ENCODE peak calls at places on chromosomes 13 and 19, in seven cellular contexts. S, Y, J, Z, P, C and T are unnamed samples.

GRCh38 chr13:45297456-45298205 is 43.4 kb downstream of the TPT1 start:
- DNase-seq in J (no peak), Z (no peak), C (no peak), P (no peak), Y (no peak), S (no peak), T (no peak)

GRCh38 chr13:35966024-35966423 is 165.2 kb downstream of the DCLK1 start:
- DNase-seq in J (no peak), P (no peak), C (no peak), Y (no peak), S (no peak), Z (no peak), T (no peak)

GRCh38 chr13:113122571-113123225 is at the start of gene F10:
- DNase-seq in J (peak; percentile 75), Y (no peak), P (peak; percentile 66), C (peak; percentile 47), S (peak; percentile 68), Z (peak; percentile 73), T (peak; percentile 78)

GRCh38 chr19:35229601-35230000 is 1.1 kb upstream of the FAM187B start:
- DNase-seq in C (no peak), Y (no peak), J (no peak), Z (no peak), P (peak; percentile 9), S (no peak), T (no peak)

GRCh38 chr13:97028441-97029299 is 34.4 kb upstream of the OXGR1 start:
- DNase-seq in C (peak; percentile 56), Z (peak; percentile 67), Y (peak; percentile 76), S (peak; percentile 67), J (peak; percentile 78), P (peak; percentile 35), T (peak; percentile 50)

GRCh38 chr13:45333251-45333972 is 7.6 kb downstream of the TPT1 start:
- DNase-seq in Z (no peak), J (no peak), C (no peak), Y (peak; percentile 2), P (no peak), S (no peak), T (no peak)

GRCh38 chr13:52449323-52450011 is 967 bp downstream of the VPS36 start:
- DNase-seq in J (no peak), C (no peak), S (no peak), Z (no peak), Y (no peak), P (no peak), T (no peak)

GRCh38 chr13:103272770-103273169 is 206.6 kb upstream of the SLC10A2 start:
- DNase-seq in P (no peak), S (no peak), C (no peak), Y (peak; percentile 67), J (no peak), Z (no peak), T (no peak)

GRCh38 chr19:32373614-32374295 is 28.3 kb downstream of the ZNF507 start:
- DNase-seq in C (peak; percentile 42), Y (peak; percentile 96), J (peak; percentile 48), Z (peak; percentile 27), S (no peak), P (peak; percentile 90), T (peak; percentile 99)

GRCh38 chr13:31756346-31756745 is 17.0 kb downstream of the RXFP2 start:
- DNase-seq in Z (no peak), J (no peak), S (no peak), C (no peak), Y (peak; percentile 40), P (no peak), T (no peak)

GRCh38 chr19:1027953-1028902 is 1.8 kb downstream of the CNN2 start:
- DNase-seq in C (peak; percentile 64), P (peak; percentile 73), J (peak; percentile 84), Z (peak; percentile 80), Y (peak; percentile 55), S (peak; percentile 92), T (peak; percentile 98)

GRCh38 chr13:27919934-27920676 is at the start of gene PDX1:
- DNase-seq in S (peak; percentile 83), Y (peak; percentile 37), J (peak; percentile 41), C (no peak), Z (peak; percentile 70), P (no peak), T (no peak)

GRCh38 chr19:39969266-39969665 is 1.7 kb upstream of the PSMC4 start:
- DNase-seq in S (no peak), C (no peak), Z (peak; percentile 40), P (no peak), J (no peak), Y (no peak), T (no peak)

GRCh38 chr13:105979586-105979985 is 555.9 kb downstream of the EFNB2 start:
- DNase-seq in J (peak; percentile 63), S (no peak), P (no peak), Y (peak; percentile 59), C (no peak), Z (peak; percentile 45), T (peak; percentile 70)

GRCh38 chr19:44754743-44755066 is 6.2 kb downstream of the BCL3 start:
- DNase-seq in P (no peak), Z (no peak), J (peak; percentile 30), Y (no peak), C (no peak), S (peak; percentile 43), T (no peak)

GRCh38 chr19:7458675-7459074 is 30.2 kb downstream of the PEX11G start:
- DNase-seq in C (no peak), J (no peak), S (no peak), P (peak; percentile 70), Y (no peak), Z (no peak), T (no peak)

GRCh38 chr19:7459773-7460172 is 29.1 kb downstream of the PEX11G start:
- DNase-seq in P (no peak), Z (no peak), C (no peak), Y (no peak), J (no peak), S (no peak), T (no peak)

GRCh38 chr19:7463575-7463974 is 25.3 kb downstream of the PEX11G start:
- DNase-seq in Y (no peak), S (no peak), J (no peak), Z (no peak), C (no peak), P (no peak), T (no peak)

GRCh38 chr19:7460562-7460966 is 28.3 kb downstream of the PEX11G start:
- DNase-seq in P (no peak), C (no peak), Y (no peak), S (no peak), J (no peak), Z (no peak), T (peak; percentile 35)

DNA sequence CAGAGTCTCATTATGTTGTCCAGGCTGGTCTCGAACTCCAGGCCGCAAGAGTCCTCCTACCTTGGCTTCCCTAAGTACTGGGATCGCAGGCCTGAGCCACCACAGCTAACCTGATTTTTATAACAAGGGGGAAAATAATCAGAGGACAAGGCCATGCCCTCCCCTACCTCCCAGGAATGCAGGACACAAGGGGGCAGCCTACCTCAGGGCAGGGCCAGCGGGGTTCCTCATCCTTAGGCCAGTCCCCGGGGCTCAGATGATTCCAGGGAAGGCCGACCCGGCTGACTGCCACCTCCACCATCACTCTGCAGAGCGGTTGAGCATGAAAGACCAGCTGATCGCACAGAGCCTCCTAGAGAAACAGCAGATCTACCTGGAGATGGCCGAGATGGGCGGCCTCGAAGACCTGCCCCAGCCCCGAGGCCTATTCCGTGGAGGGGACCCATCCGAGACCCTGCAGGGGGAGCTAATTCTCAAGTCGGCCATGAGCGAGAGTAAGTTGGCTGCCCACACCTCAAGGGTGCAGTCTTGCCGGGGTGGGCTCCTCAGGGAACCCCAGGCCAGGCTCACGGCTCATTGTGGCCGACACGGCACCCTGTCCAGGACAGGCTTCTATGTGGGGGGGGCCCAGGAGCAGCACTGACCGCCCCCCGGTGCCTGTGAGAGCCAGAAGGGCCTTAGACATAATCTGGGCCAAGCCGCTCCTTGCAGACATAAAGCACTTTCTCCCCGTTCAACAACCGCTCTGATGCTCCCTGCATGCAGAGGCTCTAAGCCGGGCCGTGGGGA is 26.8 kb downstream of the PEX11G start:
- DNase-seq in J (no peak), Z (no peak), Y (no peak), C (no peak), P (no peak), S (peak; percentile 66), T (no peak)
- TF ChIP-seq CTCF in J (no peak), Z (no peak), Y (peak; percentile 38), C (no peak), P (no peak), S (peak; percentile 55), T (no peak)

GRCh38 chr13:40613954-40614353 is 52.5 kb downstream of the FOXO1 start:
- DNase-seq in J (peak; percentile 47), P (no peak), C (no peak), Z (no peak), S (no peak), Y (no peak), T (no peak)

GRCh38 chr13:40613192-40613818 is 53.1 kb downstream of the FOXO1 start:
- DNase-seq in P (peak; percentile 30), J (peak; percentile 62), S (no peak), Z (peak; percentile 56), C (peak; percentile 60), Y (no peak), T (peak; percentile 15)

GRCh38 chr13:40609972-40610726 is 56.3 kb downstream of the FOXO1 start:
- DNase-seq in S (no peak), C (no peak), Z (no peak), Y (peak; percentile 79), P (no peak), J (no peak), T (no peak)

GRCh38 chr13:40611004-40611403 is 55.4 kb downstream of the FOXO1 start:
- DNase-seq in Z (no peak), P (no peak), J (no peak), S (no peak), Y (no peak), C (no peak), T (no peak)

DNA sequence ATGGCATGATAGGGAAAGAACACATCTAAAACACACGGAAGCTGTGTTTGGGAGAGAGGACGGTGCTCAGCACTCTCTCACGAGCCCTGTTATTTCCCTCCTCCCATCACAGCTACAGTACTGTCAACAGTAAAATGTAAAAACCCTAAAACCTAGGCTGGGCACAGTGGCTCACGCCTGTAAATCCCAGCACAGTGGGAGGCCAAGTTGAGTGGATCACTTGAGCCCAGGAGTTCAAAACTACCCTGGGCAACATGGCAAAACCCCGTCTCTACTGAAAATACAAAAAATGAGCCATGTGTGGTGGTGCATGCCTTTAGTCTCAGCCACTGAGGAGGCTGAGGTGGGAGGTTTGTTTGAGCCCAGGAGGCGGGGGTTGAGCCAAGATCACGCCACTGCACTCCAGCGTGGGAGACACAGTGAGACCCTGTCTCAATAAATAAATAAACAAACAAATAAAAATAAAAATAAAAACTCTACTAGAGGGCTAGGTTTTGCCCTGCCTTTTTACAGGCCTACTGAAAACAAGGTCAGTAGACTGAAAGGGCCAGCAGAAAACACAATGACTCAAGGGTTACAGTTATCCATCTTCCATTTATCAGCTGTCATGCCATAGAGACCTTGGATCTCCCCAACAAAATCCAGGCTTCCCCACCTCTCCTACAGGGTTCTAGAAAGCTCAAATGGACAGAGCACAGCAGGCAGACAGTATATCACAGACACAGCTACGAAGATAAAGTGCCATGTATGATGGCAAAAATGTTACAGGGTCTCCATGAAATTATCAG is 54.6 kb downstream of the FOXO1 start:
- DNase-seq in J (no peak), Z (no peak), P (peak; percentile 35), S (no peak), Y (no peak), C (no peak), T (peak; percentile 6)
- H3K4me3 ChIP-seq in J (no peak overlapping the region), Z (no peak overlapping the region), P (no peak overlapping the region), S (no peak overlapping the region), Y (no peak overlapping the region), C (no peak overlapping the region), T (no peak overlapping the region)

GRCh38 chr19:47186337-47187022 is 44.5 kb downstream of the BBC3 start:
- DNase-seq in S (no peak), J (no peak), C (no peak), P (no peak), Z (no peak), Y (no peak), T (peak; percentile 23)
- H3K27ac ChIP-seq in S (peak overlapping the region; percentile 80), J (no peak overlapping the region), C (no peak overlapping the region), P (no peak overlapping the region), Z (peak overlapping the region; percentile 54), Y (no peak overlapping the region), T (peak overlapping the region; percentile 77)

GRCh38 chr13:29543230-29544215 is 52.0 kb downstream of the SLC7A1 start:
- DNase-seq in Z (no peak), Y (peak; percentile 6), S (peak; percentile 31), J (no peak), P (no peak), C (no peak), T (no peak)
- TF ChIP-seq CTCF in Z (no peak), Y (no peak), S (no peak), J (no peak), P (no peak), C (no peak), T (no peak)